ENCODE peak calls at places on chromosomes 2 and 18, in five cellular contexts. I is ascending aorta, C is lower lobe of right lung, F is GM23338, A is HepG2. Q is an unnamed sample. For H3K27me3 and H3K4me1, the result is how much of the 10 kb centered on the place peaks cover.

GRCh38 chr18:26233208-26233607 is 7.0 kb downstream of the TAF4B start:
- DNase-seq in I (no peak), C (no peak), F (peak), A (peak), Q (peak)

GRCh38 chr2:154952346-154953010 is 254.0 kb downstream of the KCNJ3 start:
- DNase-seq in I (no peak), C (no peak), F (peak), A (no peak), Q (no peak)

GRCh38 chr2:205024822-205025518 is 479.7 kb downstream of the PARD3B start:
- DNase-seq in I (peak), C (no peak), F (no peak), A (peak), Q (no peak)

GRCh38 chr18:57748770-57749603 is 54.1 kb downstream of the ATP8B1 start:
- DNase-seq in I (no peak), C (no peak), F (no peak), A (peak), Q (no peak)

GRCh38 chr2:168632733-168633132 is 169.7 kb upstream of the NOSTRIN start:
- DNase-seq in I (no peak), C (no peak), F (peak), A (no peak), Q (no peak)

GRCh38 chr2:46194856-46195255 is 102.4 kb upstream of the EPAS1 start:
- DNase-seq in I (no peak), C (no peak), F (no peak), A (no peak), Q (no peak)

GRCh38 chr2:218827701-218828476 is 3.7 kb downstream of the PRKAG3 start:
- DNase-seq in I (no peak), C (peak), F (no peak), A (no peak), Q (no peak)

GRCh38 chr2:80380767-80381166 is 76.2 kb upstream of the LRRTM1 start:
- DNase-seq in I (no peak), C (no peak), F (no peak), A (no peak), Q (no peak)

GRCh38 chr2:9264301-9264700 is 57.7 kb downstream of the ASAP2 start:
- DNase-seq in I (no peak), C (no peak), F (no peak), A (no peak), Q (no peak)

GRCh38 chr2:11550302-11550701 is 16.5 kb downstream of the GREB1 start:
- DNase-seq in I (no peak), C (no peak), F (no peak), A (peak), Q (no peak)

GRCh38 chr2:105455488-105455991 is 56.7 kb upstream of the FHL2 start:
- DNase-seq in I (peak), C (no peak), F (no peak), A (peak), Q (no peak)

GRCh38 chr2:168033966-168034365 is 213.4 kb downstream of the STK39 start:
- DNase-seq in I (no peak), C (no peak), F (no peak), A (no peak), Q (no peak)

GRCh38 chr2:9057939-9058761 is 54.7 kb upstream of the MBOAT2 start:
- DNase-seq in I (no peak), C (no peak), F (no peak), A (no peak), Q (no peak)

GRCh38 chr2:1660656-1661650 is 83.4 kb downstream of the PXDN start:
- DNase-seq in I (no peak), C (no peak), F (no peak), A (no peak), Q (peak)

GRCh38 chr2:113848758-113849460 is 41.0 kb upstream of the ACTR3 start:
- DNase-seq in I (no peak), C (no peak), F (no peak), A (peak), Q (no peak)

GRCh38 chr18:8858888-8859511 is 153.6 kb downstream of the MTCL1 start:
- DNase-seq in I (no peak), C (no peak), F (no peak), A (no peak), Q (no peak)

GRCh38 chr2:108324531-108325256 is 36.0 kb downstream of the SULT1C2 start:
- DNase-seq in I (no peak), C (no peak), F (no peak), A (no peak), Q (no peak)

GRCh38 chr2:84838434-84839145 is 42.3 kb downstream of the TRABD2A start:
- DNase-seq in I (no peak), C (no peak), F (no peak), A (no peak), Q (no peak)

GRCh38 chr2:45879406-45879805 is 227.9 kb downstream of the PRKCE start:
- DNase-seq in I (no peak), C (peak), F (peak), A (no peak), Q (no peak)

GRCh38 chr2:106104332-106105062 is 89.6 kb downstream of the UXS1 start:
- DNase-seq in I (peak), C (no peak), F (peak), A (peak), Q (peak)

GRCh38 chr2:120452945-120453634 is 107.2 kb downstream of the INHBB start:
- DNase-seq in I (no peak), C (peak), F (no peak), A (no peak), Q (no peak)

GRCh38 chr2:205748660-205749059 is 66.4 kb downstream of the NRP2 start:
- DNase-seq in I (no peak), C (no peak), F (peak), A (peak), Q (peak)

DNA sequence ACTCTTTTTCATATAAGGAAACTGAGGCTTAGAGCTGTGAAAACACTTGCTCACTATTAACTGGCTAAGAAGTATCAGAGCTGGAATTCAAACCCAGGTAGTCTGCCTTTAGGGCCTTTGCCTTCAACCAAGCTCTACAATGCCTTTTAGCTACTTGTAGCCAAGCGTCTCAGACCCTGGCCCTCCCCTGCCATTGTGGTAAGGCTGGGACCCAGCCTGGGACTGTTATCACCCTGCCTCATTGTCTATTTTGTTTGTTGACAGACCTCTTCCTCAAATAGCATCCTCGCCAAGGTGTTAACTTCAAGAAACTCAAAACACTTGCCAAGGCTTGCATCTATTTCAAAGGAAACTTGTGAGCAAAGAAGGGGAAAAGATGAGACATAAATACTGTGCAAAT is 76.7 kb upstream of the CD28 start:
- DNase-seq in I (no peak), C (no peak), F (no peak), A (no peak), Q (peak)
- H3K27me3 ChIP-seq in I (under half), C (under half), F (under half), A (under half), Q (under half)

DNA sequence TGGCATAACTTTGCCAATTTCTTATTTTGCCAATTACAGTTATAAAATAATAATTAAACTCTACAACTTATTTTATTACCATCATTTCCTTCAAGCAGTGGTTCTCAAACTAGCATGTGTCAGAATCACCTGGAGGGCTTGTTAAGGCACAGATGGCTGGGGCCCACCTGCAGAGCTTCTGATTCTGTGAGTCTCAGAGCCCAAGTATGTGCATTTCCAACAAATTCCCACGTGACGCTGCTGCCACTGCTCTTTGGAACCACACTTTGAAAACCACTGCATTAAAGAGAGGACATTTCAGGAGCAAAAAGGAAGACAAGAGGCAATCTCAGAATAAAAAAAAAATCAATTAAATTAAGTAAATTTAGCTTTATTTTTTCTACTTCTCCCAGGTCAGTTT is 94.0 kb upstream of the HNRNPA3 start:
- DNase-seq in I (no peak), C (no peak), F (peak), A (no peak), Q (peak)
- H3K4me1 ChIP-seq in I (under half), C (under half), F (under half), A (under half), Q (under half)

GRCh38 chr2:71466301-71467179 is 13.2 kb downstream of the DYSF start:
- DNase-seq in I (peak), C (peak), F (peak), A (no peak), Q (peak)
- H3K27me3 ChIP-seq in I (under half), C (under half), F (half or more), A (under half), Q (half or more)

DNA sequence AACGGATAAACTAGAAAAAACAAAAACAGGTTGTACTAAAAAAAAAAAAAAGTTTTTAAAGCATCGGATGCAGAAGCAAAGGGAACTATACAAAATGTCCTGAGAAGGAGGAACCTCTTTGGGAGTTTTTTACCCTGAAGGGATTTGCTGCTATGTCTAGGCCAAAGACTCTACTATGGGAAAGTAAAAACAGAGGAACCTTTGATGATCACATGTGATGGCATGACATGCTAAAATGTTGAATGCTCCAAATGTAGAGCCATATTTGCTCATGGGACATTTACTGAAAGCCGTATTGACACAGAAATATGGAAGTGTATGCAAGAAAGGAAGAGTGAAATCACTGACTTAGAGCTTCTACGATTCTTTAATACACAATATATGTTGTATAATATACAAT is 992.0 kb upstream of the ZEB2 start:
- DNase-seq in I (no peak), C (no peak), F (no peak), A (no peak), Q (no peak)
- H3K4me1 ChIP-seq in I (under half), C (under half), F (under half), A (under half), Q (under half)

GRCh38 chr2:231927566-231927890 is 1.3 kb upstream of the NPPC start:
- DNase-seq in I (peak), C (no peak), F (no peak), A (no peak), Q (no peak)
- H3K27me3 ChIP-seq in I (under half), C (half or more), F (half or more), A (under half), Q (half or more)

GRCh38 chr2:98467082-98467536 is 22.5 kb downstream of the INPP4A start:
- DNase-seq in I (no peak), C (no peak), F (no peak), A (no peak), Q (no peak)

GRCh38 chr2:98467652-98468051 is 23.0 kb downstream of the INPP4A start:
- DNase-seq in I (no peak), C (no peak), F (no peak), A (no peak), Q (no peak)

GRCh38 chr2:98469862-98470544 is 25.3 kb downstream of the INPP4A start:
- DNase-seq in I (no peak), C (no peak), F (no peak), A (no peak), Q (no peak)

GRCh38 chr2:98470851-98471255 is 26.2 kb downstream of the INPP4A start:
- DNase-seq in I (no peak), C (no peak), F (no peak), A (no peak), Q (no peak)

DNA sequence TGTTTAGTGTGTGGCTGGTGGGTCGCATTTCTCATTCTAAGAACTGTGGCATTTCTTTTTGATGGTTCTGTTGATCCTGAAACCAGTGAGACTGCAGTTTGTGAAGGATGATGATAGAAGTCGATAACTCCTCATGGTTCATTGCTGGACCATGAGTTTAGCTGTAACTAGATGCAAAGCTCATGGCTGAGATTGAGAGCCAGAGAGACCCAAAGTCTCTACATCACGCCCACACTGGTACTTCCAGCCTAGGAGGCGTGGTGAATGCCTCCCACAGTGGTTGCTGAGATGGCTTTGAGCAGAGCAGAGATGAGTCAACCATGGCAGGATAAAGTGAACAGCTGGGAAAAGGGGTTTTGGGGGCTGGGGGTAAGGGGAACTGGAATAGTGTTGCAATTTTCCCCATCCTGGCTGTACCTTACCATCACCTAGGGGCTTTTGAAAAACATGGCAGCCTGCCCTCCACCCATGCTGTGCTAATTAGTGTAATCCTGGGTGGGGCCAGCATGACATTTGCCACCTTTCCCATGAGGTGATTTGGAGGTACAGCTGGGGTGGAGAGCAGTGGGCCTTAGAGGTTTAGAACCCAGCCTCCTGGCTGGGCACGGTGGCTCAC is 24.1 kb downstream of the INPP4A start:
- DNase-seq in I (no peak), C (no peak), F (no peak), A (no peak), Q (no peak)
- H3K4me1 ChIP-seq in I (under half), C (half or more), F (under half), A (under half), Q (under half)

GRCh38 chr2:100104718-100105677 is 37.4 kb downstream of the AFF3 start:
- DNase-seq in I (no peak), C (no peak), F (peak), A (no peak), Q (peak)
- H3K27me3 ChIP-seq in I (under half), C (under half), F (half or more), A (under half), Q (half or more)

GRCh38 chr2:6073260-6074141 is 381.3 kb downstream of the SOX11 start:
- DNase-seq in I (no peak), C (no peak), F (no peak), A (no peak), Q (peak)
- H3K4me1 ChIP-seq in I (under half), C (under half), F (under half), A (under half), Q (under half)